ENCODE peak calls at places on chromosomes 5 and 9, in four cellular contexts. Y is NCI-H2081, R is DMS153, S is psoas muscle. K is an unnamed sample.

GRCh38 chr9:87725356-87725899 is 491 bp upstream of the CTSL start:
- DNase-seq in S (peak), Y (no peak), R (no peak), K (no peak)

GRCh38 chr9:99085949-99086948 is 18.7 kb upstream of the TGFBR1 start:
- DNase-seq in Y (no peak), R (no peak), S (peak), K (no peak)

GRCh38 chr9:87683751-87684626 is 41.9 kb upstream of the CTSL start:
- DNase-seq in Y (no peak), S (no peak), R (no peak), K (no peak)

GRCh38 chr5:163564321-163564924 is 59.0 kb downstream of the MAT2B start:
- DNase-seq in R (peak), S (no peak), Y (peak), K (peak)

GRCh38 chr9:108551030-108551964 is 304.5 kb downstream of the ACTL7B start:
- DNase-seq in S (no peak), R (no peak), Y (no peak), K (no peak)

GRCh38 chr9:93057703-93058356 is 671 bp upstream of the SUSD3 start:
- DNase-seq in S (no peak), Y (no peak), R (no peak), K (no peak)

GRCh38 chr5:138955672-138956295 is 80.6 kb upstream of the LRRTM2 start:
- DNase-seq in R (no peak), Y (no peak), S (no peak), K (no peak)

GRCh38 chr9:129145841-129146292 is 32.2 kb downstream of the IER5L start:
- DNase-seq in Y (no peak), S (peak), R (no peak), K (no peak)

GRCh38 chr9:136326777-136327312 is 494 bp upstream of the GPSM1 start:
- DNase-seq in S (no peak), Y (no peak), R (no peak), K (no peak)

GRCh38 chr5:6634327-6634713 is 1.1 kb downstream of the SRD5A1 start:
- DNase-seq in Y (no peak), S (no peak), R (no peak), K (no peak)

GRCh38 chr5:116880150-116880549 is 305.5 kb upstream of the SEMA6A start:
- DNase-seq in R (no peak), S (no peak), Y (no peak), K (no peak)

GRCh38 chr9:7055201-7055903 is 297.6 kb downstream of the KDM4C start:
- DNase-seq in Y (no peak), S (no peak), R (no peak), K (no peak)

GRCh38 chr9:138014570-138014958 is 137.0 kb downstream of the CACNA1B start:
- DNase-seq in S (no peak), Y (no peak), R (no peak), K (no peak)

K was measured in mucosa of descending colon.